ENCODE peak calls at places on chromosome 12, in eight cellular contexts. O, H, I, N, Q, C, D and Z are unnamed samples.

GRCh38 chr12:3236345-3237153 is 159.4 kb downstream of the TSPAN9 start:
- DNase-seq in O (no peak), H (peak), I (no peak), N (no peak), Q (peak), C (no peak), D (peak), Z (no peak)

GRCh38 chr12:96427269-96427729 is 27.1 kb upstream of the CDK17 start:
- DNase-seq in O (peak), H (peak), I (no peak), N (no peak), Q (no peak), C (peak), D (peak), Z (no peak)

GRCh38 chr12:68621092-68622081 is 10.7 kb downstream of the RAP1B start:
- DNase-seq in O (no peak), H (no peak), I (no peak), N (no peak), Q (no peak), C (no peak), D (no peak), Z (no peak)

GRCh38 chr12:89472508-89472907 is 52.1 kb downstream of the GALNT4 start:
- DNase-seq in O (no peak), H (no peak), I (no peak), N (no peak), Q (no peak), C (no peak), D (no peak), Z (no peak)

GRCh38 chr12:171743-172705 is 41.9 kb downstream of the SLC6A12 start:
- DNase-seq in O (no peak), H (no peak), I (no peak), N (no peak), Q (no peak), C (no peak), D (no peak), Z (no peak)

GRCh38 chr12:104182144-104182543 is 33.4 kb upstream of the TXNRD1 start:
- DNase-seq in O (peak), H (no peak), I (no peak), N (no peak), Q (no peak), C (peak), D (no peak), Z (peak)

GRCh38 chr12:123519151-123520001 is 14.1 kb downstream of the RILPL1 start:
- DNase-seq in O (no peak), H (no peak), I (no peak), N (no peak), Q (peak), C (peak), D (no peak), Z (peak)

GRCh38 chr12:56020437-56021189 is at the start of gene IKZF4:
- DNase-seq in O (no peak), H (peak), I (no peak), N (no peak), Q (peak), C (no peak), D (no peak), Z (no peak)

GRCh38 chr12:116480210-116480818 is 78.9 kb upstream of the MAP1LC3B2 start:
- DNase-seq in O (no peak), H (no peak), I (no peak), N (no peak), Q (no peak), C (no peak), D (no peak), Z (no peak)

GRCh38 chr12:34163443-34163842 is 141.1 kb downstream of the ALG10 start:
- DNase-seq in O (no peak), H (no peak), I (no peak), N (no peak), Q (no peak), C (no peak), D (no peak), Z (no peak)

GRCh38 chr12:88035907-88036289 is 6.7 kb upstream of the C12orf50 start:
- DNase-seq in O (no peak), H (no peak), I (no peak), N (no peak), Q (no peak), C (no peak), D (no peak), Z (no peak)

GRCh38 chr12:53560386-53560785 is 53.1 kb upstream of the NPFF start:
- DNase-seq in O (no peak), H (no peak), I (no peak), N (no peak), Q (no peak), C (peak), D (no peak), Z (no peak)

GRCh38 chr12:111766608-111767361 is at the start of gene ALDH2:
- DNase-seq in O (peak), H (peak), I (no peak), N (no peak), Q (peak), C (no peak), D (peak), Z (peak)

GRCh38 chr12:67586951-67587350 is 61.6 kb upstream of the DYRK2 start:
- DNase-seq in O (no peak), H (no peak), I (no peak), N (no peak), Q (no peak), C (no peak), D (no peak), Z (no peak)

GRCh38 chr12:80937391-80938238 is at the start of gene LIN7A:
- DNase-seq in O (peak), H (peak), I (no peak), N (no peak), Q (peak), C (no peak), D (no peak), Z (no peak)

GRCh38 chr12:31118831-31119530 is 45.3 kb downstream of the DDX11 start:
- DNase-seq in O (peak), H (peak), I (peak), N (no peak), Q (no peak), C (no peak), D (peak), Z (no peak)

GRCh38 chr12:104740668-104741067 is 217.4 kb downstream of the SLC41A2 start:
- DNase-seq in O (no peak), H (no peak), I (no peak), N (no peak), Q (no peak), C (no peak), D (no peak), Z (peak)

GRCh38 chr12:4114986-4115385 is 158.6 kb upstream of the CCND2 start:
- DNase-seq in O (peak), H (no peak), I (peak), N (peak), Q (no peak), C (no peak), D (no peak), Z (no peak)

GRCh38 chr12:22624573-22624907 is 431 bp upstream of the ETNK1 start:
- DNase-seq in O (no peak), H (no peak), I (no peak), N (no peak), Q (no peak), C (no peak), D (no peak), Z (no peak)

GRCh38 chr12:82955020-82955419 is 268.3 kb downstream of the TMTC2 start:
- DNase-seq in O (no peak), H (no peak), I (no peak), N (no peak), Q (no peak), C (no peak), D (no peak), Z (no peak)

GRCh38 chr12:126518596-126519200 is 1453.5 kb downstream of the AACS start:
- DNase-seq in O (no peak), H (no peak), I (no peak), N (no peak), Q (no peak), C (no peak), D (no peak), Z (no peak)

GRCh38 chr12:16165506-16165905 is 112.0 kb downstream of the SLC15A5 start:
- DNase-seq in O (no peak), H (peak), I (no peak), N (no peak), Q (peak), C (no peak), D (peak), Z (peak)

GRCh38 chr12:113075137-113075683 is 18.7 kb downstream of the DTX1 start:
- DNase-seq in O (no peak), H (no peak), I (no peak), N (no peak), Q (no peak), C (no peak), D (no peak), Z (no peak)

GRCh38 chr12:94263905-94264655 is 115.7 kb downstream of the PLXNC1 start:
- DNase-seq in O (no peak), H (peak), I (no peak), N (no peak), Q (no peak), C (no peak), D (no peak), Z (no peak)

GRCh38 chr12:70366581-70367267 is 634 bp downstream of the KCNMB4 start:
- DNase-seq in O (peak), H (peak), I (peak), N (peak), Q (peak), C (no peak), D (peak), Z (no peak)

GRCh38 chr12:113980537-113981337 is 14.6 kb upstream of the RBM19 start:
- DNase-seq in O (no peak), H (peak), I (no peak), N (no peak), Q (no peak), C (peak), D (peak), Z (no peak)

GRCh38 chr12:121653999-121654398 is 15.5 kb downstream of the MORN3 start:
- DNase-seq in O (no peak), H (no peak), I (no peak), N (no peak), Q (no peak), C (no peak), D (no peak), Z (no peak)

GRCh38 chr12:117580718-117581062 is 219.3 kb upstream of the NOS1 start:
- DNase-seq in O (peak), H (peak), I (no peak), N (no peak), Q (peak), C (no peak), D (peak), Z (no peak)

GRCh38 chr12:70267550-70267949 is 24.3 kb downstream of the CNOT2 start:
- DNase-seq in O (no peak), H (no peak), I (no peak), N (no peak), Q (no peak), C (no peak), D (no peak), Z (no peak)

GRCh38 chr12:46886541-46887041 is 60.8 kb upstream of the SLC38A4 start:
- DNase-seq in O (no peak), H (no peak), I (no peak), N (no peak), Q (no peak), C (peak), D (no peak), Z (no peak)

GRCh38 chr12:66438601-66439000 is 136.3 kb downstream of the HELB start:
- DNase-seq in O (no peak), H (no peak), I (no peak), N (no peak), Q (no peak), C (no peak), D (no peak), Z (no peak)

GRCh38 chr12:102548543-102548942 is 68.2 kb upstream of the IGF1 start:
- DNase-seq in O (no peak), H (no peak), I (no peak), N (no peak), Q (no peak), C (no peak), D (no peak), Z (no peak)

GRCh38 chr12:87274594-87275245 is 754.5 kb downstream of the C12orf50 start:
- DNase-seq in O (no peak), H (peak), I (no peak), N (no peak), Q (no peak), C (no peak), D (peak), Z (no peak)

GRCh38 chr12:48957141-48958048 is at the start of gene ARF3:
- DNase-seq in O (peak), H (peak), I (peak), N (peak), Q (peak), C (peak), D (peak), Z (peak)
- H3K4me3 ChIP-seq in O (peak), H (peak), I (peak), N (peak), Q (peak), C (peak), D (peak), Z (peak)

GRCh38 chr12:106953352-106954260 is 2.1 kb upstream of the TMEM263 start:
- DNase-seq in O (no peak), H (no peak), I (no peak), N (no peak), Q (no peak), C (no peak), D (no peak), Z (no peak)
- H3K4me3 ChIP-seq in O (no peak), H (no peak), I (no peak), N (peak), Q (no peak), C (no peak), D (no peak), Z (no peak)

GRCh38 chr12:79932393-79932792 is 2.5 kb downstream of the PPP1R12A start:
- DNase-seq in O (no peak), H (no peak), I (no peak), N (no peak), Q (no peak), C (no peak), D (no peak), Z (no peak)
- H3K4me3 ChIP-seq in O (no peak), H (peak), I (no peak), N (peak), Q (no peak), C (peak), D (no peak), Z (peak)

DNA sequence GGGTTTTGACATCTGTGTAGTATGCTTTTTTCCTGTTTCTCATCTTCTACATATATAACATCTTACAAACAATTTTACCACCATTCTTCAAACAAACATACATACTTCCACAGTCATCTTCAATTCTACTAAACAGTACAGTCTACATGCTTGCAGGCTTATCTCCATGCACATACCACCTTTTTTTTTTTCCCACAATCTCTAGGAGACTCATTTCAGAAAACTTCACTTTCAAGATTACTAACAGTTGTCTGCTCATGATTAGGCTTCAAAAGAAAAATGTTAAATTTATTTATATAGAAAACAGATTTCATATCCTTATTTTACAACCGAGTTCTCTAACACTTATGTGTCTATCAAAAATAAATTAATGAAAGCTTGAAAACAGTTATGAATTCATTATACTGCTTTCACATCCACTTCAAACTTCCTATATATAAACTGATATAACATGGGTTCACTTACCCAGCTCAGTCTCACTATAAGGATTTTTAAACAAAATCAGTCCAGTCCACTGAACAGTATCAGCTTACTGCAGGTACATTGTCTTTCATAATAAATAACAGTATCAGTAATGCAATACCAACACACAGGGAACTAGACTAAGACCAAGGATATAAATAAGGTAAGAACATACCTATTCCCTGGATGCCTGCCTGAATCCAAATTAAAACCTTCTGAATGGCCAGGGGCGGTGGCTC is 42.5 kb downstream of the LRP6 start:
- DNase-seq in O (no peak), H (no peak), I (no peak), N (no peak), Q (no peak), C (peak), D (no peak), Z (no peak)
- H3K4me3 ChIP-seq in O (no peak), H (no peak), I (no peak), N (no peak), Q (no peak), C (no peak), D (no peak), Z (no peak)

GRCh38 chr12:110109037-110109836 is 14.9 kb upstream of the IFT81 start:
- DNase-seq in O (peak), H (peak), I (no peak), N (no peak), Q (peak), C (peak), D (no peak), Z (peak)
- H3K4me3 ChIP-seq in O (no peak), H (no peak), I (no peak), N (no peak), Q (no peak), C (peak), D (no peak), Z (peak)

GRCh38 chr12:130338794-130339601 is 1.3 kb downstream of the PIWIL1 start:
- DNase-seq in O (no peak), H (no peak), I (no peak), N (no peak), Q (no peak), C (no peak), D (no peak), Z (no peak)
- H3K4me3 ChIP-seq in O (no peak), H (no peak), I (no peak), N (no peak), Q (no peak), C (no peak), D (no peak), Z (no peak)

GRCh38 chr12:71627438-71628002 is 36.1 kb downstream of the ZFC3H1 start:
- DNase-seq in O (no peak), H (no peak), I (no peak), N (no peak), Q (no peak), C (no peak), D (no peak), Z (no peak)
- H3K4me3 ChIP-seq in O (no peak), H (no peak), I (no peak), N (no peak), Q (no peak), C (no peak), D (no peak), Z (no peak)

GRCh38 chr12:6786416-6787094 is 2.8 kb upstream of the CD4 start:
- DNase-seq in O (no peak), H (peak), I (peak), N (peak), Q (no peak), C (no peak), D (no peak), Z (no peak)
- H3K4me3 ChIP-seq in O (no peak), H (no peak), I (no peak), N (peak), Q (no peak), C (no peak), D (no peak), Z (no peak)